ENCODE peak calls at places on chromosomes 13 and 19, in ten cellular contexts. Y is left colon; B is mesenchymal stem cell; D is stimulated activated effector memory CD8-positive, alpha-beta T cell treated with anti-CD3 and anti-CD28 coated beads, Interleukin-12 subunit alpha, Interleukin-12 subunit beta, amount 100 ng/mL, for 72 hours; E is smooth muscle cell of the brain vasculature; L is aorta; X is HS-27A; I is BE2C; Z is fibroblast of gingiva; J is stimulated activated CD4-positive, alpha-beta T cell treated with anti-CD3 and anti-CD28 coated beads, Interleukin-1b, Interleukin-23, amount 100 ng/mL, for 24 hours. O is an unnamed sample.

GRCh38 chr13:24931450-24932217 is 164.3 kb upstream of the PABPC3 start:
- DNase-seq in J (no peak), Y (no peak), L (no peak), E (no peak), B (no peak), D (no peak), Z (no peak), I (no peak), X (no peak), O (no peak)

GRCh38 chr19:489418-490196 is 6.7 kb upstream of the MADCAM1 start:
- DNase-seq in I (no peak), J (no peak), B (peak; percentile 64), D (no peak), Y (no peak), Z (peak; percentile 51), E (no peak), X (no peak), L (peak; percentile 79), O (no peak)

GRCh38 chr13:60577761-60578160 is 180.7 kb downstream of the TDRD3 start:
- DNase-seq in E (no peak), D (no peak), I (no peak), L (no peak), J (no peak), Y (no peak), Z (no peak), X (no peak), B (no peak), O (no peak)

GRCh38 chr13:42551611-42552010 is 22.3 kb upstream of the TNFSF11 start:
- DNase-seq in E (no peak), B (peak; percentile 27), L (no peak), Z (no peak), I (no peak), D (no peak), J (no peak), X (no peak), Y (no peak), O (no peak)

GRCh38 chr13:113928701-113929627 is 44.9 kb downstream of the C13orf46 start:
- DNase-seq in X (no peak), B (peak; percentile 62), Y (no peak), J (no peak), I (no peak), E (peak; percentile 32), L (peak; percentile 92), D (no peak), Z (peak; percentile 98), O (no peak)

GRCh38 chr19:10305139-10305806 is 4.3 kb downstream of the ZGLP1 start:
- DNase-seq in D (no peak), L (peak; percentile 75), Z (no peak), X (no peak), Y (no peak), I (no peak), J (no peak), E (no peak), B (no peak), O (no peak)

GRCh38 chr13:42883771-42884170 is 102.4 kb downstream of the FAM216B start:
- DNase-seq in L (no peak), I (peak; percentile 67), B (peak; percentile 80), Y (peak; percentile 30), Z (peak; percentile 77), J (no peak), X (no peak), D (no peak), E (no peak), O (peak; percentile 69)

GRCh38 chr13:111627596-111627995 is 307.2 kb downstream of the TEX29 start:
- DNase-seq in D (no peak), Z (no peak), X (no peak), B (no peak), J (no peak), Y (no peak), I (no peak), L (no peak), E (no peak), O (no peak)

GRCh38 chr19:19324059-19324755 is 3.6 kb downstream of the MAU2 start:
- DNase-seq in L (no peak), Z (no peak), D (no peak), E (no peak), X (no peak), Y (no peak), B (no peak), I (no peak), J (no peak), O (no peak)

GRCh38 chr13:67224148-67224846 is 5.8 kb downstream of the PCDH9 start:
- DNase-seq in Y (peak; percentile 71), I (peak; percentile 75), E (peak; percentile 63), D (no peak), L (peak; percentile 70), J (no peak), X (peak; percentile 40), B (peak; percentile 83), Z (peak; percentile 79), O (peak; percentile 77)

GRCh38 chr19:18292810-18293641 is 11.6 kb upstream of the JUND start:
- DNase-seq in E (no peak), B (peak; percentile 78), J (no peak), D (peak; percentile 53), X (no peak), I (peak; percentile 79), Y (peak; percentile 81), L (peak; percentile 91), Z (peak; percentile 78), O (peak; percentile 86)

GRCh38 chr19:23393121-23393520 is 2.1 kb downstream of the ZNF91 start:
- DNase-seq in D (no peak), X (no peak), Y (no peak), E (no peak), L (no peak), I (no peak), J (no peak), Z (no peak), B (no peak), O (no peak)

GRCh38 chr19:45098521-45099464 is 5.8 kb downstream of the PPP1R37 start:
- DNase-seq in Y (no peak), B (no peak), I (peak; percentile 58), E (no peak), X (no peak), Z (peak; percentile 52), D (no peak), J (no peak), L (no peak), O (no peak)

GRCh38 chr13:109226631-109227030 is 559.8 kb downstream of the IRS2 start:
- DNase-seq in X (no peak), J (no peak), E (no peak), Z (peak; percentile 62), D (no peak), I (no peak), B (no peak), Y (no peak), L (no peak), O (no peak)

GRCh38 chr13:108272333-108272732 is 2.8 kb downstream of the TNFSF13B start:
- DNase-seq in B (peak; percentile 28), L (no peak), I (no peak), E (no peak), Z (peak; percentile 6), X (no peak), J (no peak), Y (no peak), D (no peak), O (no peak)